ENCODE peak calls at places on chromosomes 5 and 9, in eight cellular contexts. H, P, F, S, D, R, M and U are unnamed samples. For H3K4me1, the result is how much of the 10 kb centered on the place peaks cover.

GRCh38 chr5:79567926-79568549 is 44.2 kb upstream of the TENT2 start:
- DNase-seq in M (no peak), S (no peak), F (peak), D (no peak), H (peak), R (no peak), P (no peak), U (no peak)

GRCh38 chr9:26756881-26757280 is 135.7 kb downstream of the CAAP1 start:
- DNase-seq in F (no peak), S (no peak), H (no peak), D (no peak), M (no peak), R (no peak), P (no peak), U (no peak)

GRCh38 chr9:108272350-108272899 is 583.4 kb downstream of the ACTL7B start:
- DNase-seq in P (peak), R (no peak), M (peak), S (peak), H (peak), D (peak), F (peak), U (peak)

GRCh38 chr9:107176701-107177100 is 106.4 kb upstream of the RAD23B start:
- DNase-seq in D (no peak), F (peak), R (no peak), S (no peak), M (no peak), H (peak), P (peak), U (no peak)

GRCh38 chr5:121937762-121938161 is 24.0 kb upstream of the SRFBP1 start:
- DNase-seq in M (no peak), F (no peak), P (no peak), R (no peak), S (no peak), H (no peak), D (no peak), U (no peak)

GRCh38 chr5:76269259-76269958 is 133.7 kb upstream of the IQGAP2 start:
- DNase-seq in F (no peak), H (no peak), M (no peak), D (no peak), S (no peak), R (no peak), P (no peak), U (no peak)

GRCh38 chr5:43804041-43804440 is 201.1 kb downstream of the NNT start:
- DNase-seq in P (no peak), S (no peak), H (no peak), D (no peak), R (no peak), M (no peak), F (no peak), U (no peak)

GRCh38 chr9:102244916-102245315 is 506.5 kb upstream of the GRIN3A start:
- DNase-seq in S (no peak), R (no peak), F (no peak), H (no peak), P (no peak), D (no peak), M (no peak), U (no peak)

GRCh38 chr5:96483878-96484277 is 50.8 kb upstream of the PCSK1 start:
- DNase-seq in S (no peak), D (no peak), F (peak), M (no peak), R (peak), P (no peak), H (peak), U (no peak)

GRCh38 chr5:77210091-77211012 is at the start of gene PDE8B:
- DNase-seq in H (no peak), P (no peak), D (peak), M (no peak), R (peak), S (no peak), F (no peak), U (peak)

GRCh38 chr5:5432020-5432707 is 9.7 kb downstream of the ICE1 start:
- DNase-seq in S (no peak), F (peak), R (no peak), H (peak), D (no peak), P (no peak), M (no peak), U (no peak)

GRCh38 chr5:10031817-10032216 is 217.9 kb downstream of the ATPSCKMT start:
- DNase-seq in R (no peak), H (no peak), S (no peak), D (no peak), P (no peak), F (no peak), M (no peak), U (no peak)

GRCh38 chr5:144028644-144029043 is 141.8 kb downstream of the YIPF5 start:
- DNase-seq in S (no peak), R (no peak), F (peak), P (no peak), D (no peak), H (peak), M (no peak), U (no peak)

GRCh38 chr9:91426123-91426745 is 2.6 kb upstream of the NFIL3 start:
- DNase-seq in P (no peak), M (peak), R (no peak), H (peak), S (no peak), F (peak), D (no peak), U (no peak)

GRCh38 chr9:89000973-89001916 is 10.0 kb downstream of the S1PR3 start:
- DNase-seq in S (peak), H (peak), D (peak), P (peak), M (peak), R (peak), F (peak), U (peak)

GRCh38 chr9:132783006-132783405 is 95.1 kb downstream of the AK8 start:
- DNase-seq in R (no peak), P (no peak), F (no peak), S (no peak), D (no peak), H (no peak), M (no peak), U (no peak)

GRCh38 chr5:79120221-79120620 is 8.6 kb downstream of the BHMT start:
- DNase-seq in P (no peak), R (no peak), F (no peak), M (peak), H (no peak), S (no peak), D (no peak), U (no peak)

GRCh38 chr9:133978226-133979123 is 13.6 kb downstream of the VAV2 start:
- DNase-seq in H (no peak), P (no peak), S (no peak), M (no peak), F (no peak), D (peak), R (no peak), U (peak)
- H3K4me1 ChIP-seq in H (under half), P (under half), S (under half), M (under half), F (under half), D (under half), R (under half), U (under half)

GRCh38 chr5:142863856-142864255 is 93.7 kb downstream of the ARHGAP26 start:
- DNase-seq in S (no peak), R (no peak), F (no peak), H (no peak), P (no peak), M (no peak), D (no peak), U (no peak)

GRCh38 chr5:142862585-142862984 is 92.4 kb downstream of the ARHGAP26 start:
- DNase-seq in D (no peak), H (no peak), S (no peak), R (no peak), M (no peak), P (no peak), F (peak), U (no peak)

GRCh38 chr5:142860291-142860690 is 90.1 kb downstream of the ARHGAP26 start:
- DNase-seq in M (no peak), F (no peak), H (no peak), R (peak), D (no peak), S (no peak), P (no peak), U (no peak)

GRCh38 chr5:142859037-142859436 is 88.9 kb downstream of the ARHGAP26 start:
- DNase-seq in S (no peak), D (no peak), R (no peak), M (no peak), P (no peak), H (no peak), F (no peak), U (no peak)

DNA sequence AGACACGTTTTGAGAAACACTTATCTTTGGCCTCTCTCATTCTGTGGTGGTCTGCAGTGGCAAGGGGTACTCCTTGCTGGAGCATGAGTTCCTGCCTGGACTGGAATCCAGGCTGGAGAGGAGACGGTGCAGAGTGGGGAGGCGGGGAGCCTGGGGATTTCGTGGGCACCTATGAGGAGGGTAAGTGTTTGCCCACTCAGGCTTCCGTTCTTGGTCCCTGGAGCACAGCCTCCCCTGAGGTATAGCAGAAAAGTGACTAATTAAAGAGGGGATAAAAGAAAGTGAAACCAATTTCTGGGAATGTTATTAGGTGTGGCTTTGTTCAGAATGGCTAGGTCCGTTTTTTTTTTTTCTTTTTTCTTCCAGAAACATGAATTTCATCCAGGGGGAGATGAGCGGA is 90.8 kb downstream of the ARHGAP26 start:
- DNase-seq in R (no peak), S (no peak), H (no peak), P (no peak), D (no peak), M (no peak), F (no peak), U (no peak)
- H3K4me1 ChIP-seq in R (under half), S (under half), H (under half), P (under half), D (half or more), M (under half), F (under half), U (under half)

DNA sequence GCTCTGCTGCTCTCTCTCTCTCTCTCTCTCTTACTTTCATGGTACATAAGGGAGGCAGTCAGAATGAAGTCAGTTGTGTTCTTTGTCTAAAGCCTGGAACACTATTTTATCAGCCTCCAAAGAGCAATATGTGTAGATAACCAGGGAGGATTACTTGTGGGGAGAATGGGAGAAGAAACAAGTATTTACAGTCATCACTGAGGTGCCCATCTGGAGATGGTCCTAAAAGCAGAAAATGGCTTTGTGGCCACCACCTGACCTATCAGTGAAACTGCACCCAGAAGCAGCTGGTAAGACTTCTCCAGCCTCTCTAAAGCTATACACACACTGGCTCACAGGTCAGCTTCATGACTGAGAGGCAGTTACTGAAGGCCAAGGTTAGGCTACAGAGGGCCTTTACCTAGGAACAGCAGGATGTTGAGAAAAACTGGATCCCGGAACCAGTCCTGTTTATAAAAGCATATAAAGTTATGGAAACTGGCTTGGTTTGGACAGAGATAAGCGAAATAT is 75.1 kb downstream of the MRPS27 start:
- DNase-seq in M (no peak), S (no peak), D (no peak), H (peak), P (no peak), F (peak), R (no peak), U (no peak)
- H3K4me1 ChIP-seq in M (under half), S (under half), D (under half), H (under half), P (half or more), F (under half), R (under half), U (under half)

GRCh38 chr5:98907951-98908350 is 20.9 kb downstream of the CHD1 start:
- DNase-seq in F (no peak), H (no peak), M (no peak), R (no peak), D (no peak), P (no peak), S (no peak), U (no peak)
- H3K4me1 ChIP-seq in F (under half), H (under half), M (under half), R (under half), D (under half), P (under half), S (under half), U (under half)

GRCh38 chr9:114613087-114613486 is 2.0 kb downstream of the TMEM268 start:
- DNase-seq in D (no peak), R (no peak), S (no peak), F (no peak), M (no peak), H (no peak), P (no peak), U (no peak)
- H3K4me1 ChIP-seq in D (half or more), R (under half), S (under half), F (under half), M (under half), H (under half), P (under half), U (under half)